ENCODE peak calls at places on chromosomes 7 and 10, in five cellular contexts. L, S, C, J and X are unnamed samples.

GRCh38 chr10:28181478-28182096 is 121.3 kb downstream of the MPP7 start:
- DNase-seq in L (no peak), S (no peak), C (peak; percentile 16), J (no peak), X (peak; percentile 4)

GRCh38 chr7:123961731-123962130 is 36.7 kb downstream of the SPAM1 start:
- DNase-seq in L (no peak), S (no peak), C (no peak), J (peak; percentile 17), X (no peak)

GRCh38 chr7:154744226-154744860 is 258.6 kb downstream of the PAXIP1 start:
- DNase-seq in L (no peak), S (peak; percentile 1), C (no peak), J (no peak), X (no peak)

GRCh38 chr10:114042895-114043531 is 653 bp upstream of the ADRB1 start:
- DNase-seq in L (no peak), S (peak; percentile 21), C (peak; percentile 46), J (peak; percentile 20), X (no peak)

GRCh38 chr7:132455306-132455705 is 121.0 kb downstream of the PLXNA4 start:
- DNase-seq in L (no peak), S (no peak), C (no peak), J (no peak), X (no peak)

GRCh38 chr10:103564799-103565365 is 71.4 kb downstream of the NEURL1 start:
- DNase-seq in L (no peak), S (no peak), C (no peak), J (peak; percentile 20), X (peak; percentile 17)

GRCh38 chr7:2019693-2020511 is 212.8 kb downstream of the MAD1L1 start:
- DNase-seq in L (peak; percentile 24), S (peak; percentile 93), C (peak; percentile 96), J (peak; percentile 87), X (peak; percentile 100)

GRCh38 chr10:63055705-63056104 is 77.4 kb upstream of the NRBF2 start:
- DNase-seq in L (no peak), S (no peak), C (no peak), J (no peak), X (no peak)

GRCh38 chr7:69412331-69413146 is 185.7 kb upstream of the AUTS2 start:
- DNase-seq in L (no peak), S (peak; percentile 6), C (no peak), J (peak; percentile 1), X (peak; percentile 51)

GRCh38 chr10:132388901-132389630 is 7.9 kb upstream of the PWWP2B start:
- DNase-seq in L (peak; percentile 92), S (no peak), C (no peak), J (no peak), X (peak; percentile 14)

DNA sequence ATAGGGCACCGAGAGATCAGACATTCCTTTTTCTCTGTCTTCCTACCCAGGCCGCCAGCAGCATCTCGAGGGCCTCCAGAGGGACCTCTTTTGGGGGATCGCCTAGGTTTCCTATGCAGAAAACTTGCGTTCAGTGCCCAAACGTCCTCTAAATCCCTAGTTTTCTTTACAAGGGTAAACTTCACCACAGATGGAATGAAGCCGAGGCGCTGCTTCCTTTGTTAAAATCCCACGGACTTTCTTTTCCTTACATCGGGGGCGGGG is 982 bp downstream of the RHEB start:
- DNase-seq in L (no peak), S (no peak), C (no peak), J (no peak), X (no peak)
- TF ChIP-seq CTCF in L (no peak), S (no peak), C (no peak), J (no peak), X (no peak)

DNA sequence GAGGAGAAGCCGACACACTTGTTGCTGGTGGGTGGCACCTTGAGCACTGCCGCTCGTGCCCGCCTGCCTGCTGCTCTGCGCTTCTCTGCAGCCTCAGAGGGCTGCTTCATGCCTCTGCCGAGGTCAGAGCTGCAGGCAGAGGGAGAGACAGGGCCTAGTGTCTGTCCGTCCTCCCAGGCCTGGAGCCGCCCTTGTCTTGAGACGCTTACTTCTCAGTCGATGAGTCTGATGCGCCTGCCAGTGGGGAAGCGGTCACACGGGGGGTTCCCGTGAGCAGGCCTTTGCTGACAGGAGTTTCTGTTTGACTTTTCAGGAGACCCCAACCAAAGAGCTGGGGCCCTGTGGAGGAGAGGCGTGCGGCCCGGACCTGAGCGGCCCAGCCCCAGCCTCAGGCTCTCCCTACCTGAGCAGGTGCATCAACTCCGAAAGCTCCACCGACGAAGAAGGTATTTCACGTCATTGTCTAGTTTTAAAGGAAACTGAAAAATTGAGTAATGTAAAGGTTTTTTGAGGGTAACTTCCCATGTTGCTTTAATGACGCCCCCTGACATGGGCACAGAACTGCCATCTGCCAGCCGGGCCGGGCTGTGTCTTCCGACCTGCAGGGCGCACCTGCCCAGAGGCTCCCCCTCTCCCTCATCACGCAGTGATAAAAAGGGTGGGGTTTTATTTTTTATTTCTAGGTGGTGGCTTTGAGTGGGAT is 7.8 kb upstream of the BHLHA15 start:
- DNase-seq in L (no peak), S (no peak), C (no peak), J (no peak), X (no peak)
- H3K4me3 ChIP-seq in L (no peak overlapping the region), S (no peak overlapping the region), C (no peak overlapping the region), J (no peak overlapping the region), X (no peak overlapping the region)

DNA sequence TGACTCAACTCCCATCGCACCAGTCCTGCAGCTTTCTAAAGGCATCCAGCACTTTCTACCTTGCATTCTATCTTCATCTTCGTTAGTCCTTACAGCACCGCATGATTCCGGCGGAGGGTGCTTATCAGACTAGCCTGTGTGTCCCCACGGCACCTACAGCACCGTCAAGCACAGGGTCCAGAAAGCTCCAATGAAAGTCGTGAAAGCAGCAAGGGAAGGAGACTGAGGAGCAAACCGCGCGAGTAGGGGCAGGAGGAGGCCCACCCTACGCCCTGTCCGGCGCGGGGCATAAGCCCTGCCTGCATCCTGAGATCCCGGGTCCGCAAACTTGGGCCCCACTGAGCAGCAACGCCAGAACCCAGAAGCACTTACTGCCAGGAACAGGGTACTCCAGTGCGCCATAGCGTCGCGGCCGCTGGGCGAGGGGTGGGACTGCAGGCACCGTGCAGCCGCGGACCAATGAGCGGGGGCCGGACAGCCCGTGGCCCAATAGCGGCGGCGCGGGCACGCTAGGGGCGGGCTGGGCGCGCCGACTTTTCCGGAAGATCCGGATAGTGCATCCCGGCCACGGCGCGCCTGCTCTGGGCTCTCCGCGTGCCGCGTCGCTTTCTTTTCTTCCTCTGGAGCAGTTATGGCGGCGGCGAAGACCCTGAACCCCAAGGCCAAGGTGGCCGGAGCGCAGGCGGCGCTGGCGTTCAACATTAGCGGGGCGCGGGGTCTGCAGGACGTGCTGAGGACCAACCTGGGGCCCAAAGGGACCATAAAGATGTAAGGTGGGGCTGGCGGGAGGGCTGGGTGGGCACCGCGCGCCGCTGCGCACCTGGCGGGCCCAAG is 122.1 kb upstream of the VKORC1L1 start:
- DNase-seq in L (peak; percentile 85), S (peak; percentile 90), C (peak; percentile 84), J (peak; percentile 87), X (peak; percentile 73)
- TF ChIP-seq CTCF in L (no peak), S (no peak), C (no peak), J (no peak), X (no peak)

DNA sequence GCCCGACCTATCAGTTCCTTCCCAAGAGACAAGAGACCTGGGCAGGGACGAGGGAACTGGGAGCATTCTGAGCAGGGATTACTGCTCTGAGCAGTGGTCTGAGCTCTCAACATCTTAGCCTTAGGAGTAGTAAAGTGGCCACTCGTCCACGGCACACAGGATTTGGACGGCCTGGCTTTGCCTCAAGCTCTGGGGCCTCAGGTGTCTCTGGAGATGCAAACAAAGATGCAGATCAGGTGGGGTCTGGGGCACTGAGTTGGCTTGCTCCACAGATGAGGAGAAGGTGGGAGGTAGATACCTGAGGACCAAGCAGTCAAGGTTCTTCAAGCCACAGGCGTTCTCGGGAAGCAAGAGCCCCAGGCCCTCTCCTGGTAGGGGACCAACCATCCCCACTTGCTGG is 16.1 kb upstream of the NPFFR1 start:
- DNase-seq in L (no peak), S (no peak), C (no peak), J (no peak), X (no peak)
- H3K4me3 ChIP-seq in L (no peak overlapping the region), S (no peak overlapping the region), C (no peak overlapping the region), J (no peak overlapping the region), X (no peak overlapping the region)

DNA sequence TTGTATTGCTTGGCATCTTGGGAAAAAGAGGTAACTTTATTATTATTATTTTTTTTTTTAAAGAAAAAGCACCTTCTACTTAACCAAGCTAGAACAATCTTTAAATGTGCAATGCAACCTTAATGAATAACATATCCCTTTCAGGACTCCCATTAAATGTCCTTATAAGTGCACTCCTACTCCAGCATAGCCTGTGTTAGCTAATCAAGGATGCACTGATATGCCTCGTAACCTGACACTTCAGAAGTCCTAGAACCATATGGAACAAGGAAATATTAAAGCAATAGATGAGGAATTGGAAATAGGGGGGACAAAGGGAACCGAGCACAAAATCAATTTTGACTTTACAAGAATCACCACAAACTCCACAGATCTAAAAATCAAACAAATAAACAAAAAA is 522.4 kb downstream of the PARD3 start:
- DNase-seq in L (no peak), S (peak; percentile 49), C (peak; percentile 53), J (no peak), X (peak; percentile 44)
- TF ChIP-seq CTCF in L (no peak), S (no peak), C (no peak), J (no peak), X (no peak)

DNA sequence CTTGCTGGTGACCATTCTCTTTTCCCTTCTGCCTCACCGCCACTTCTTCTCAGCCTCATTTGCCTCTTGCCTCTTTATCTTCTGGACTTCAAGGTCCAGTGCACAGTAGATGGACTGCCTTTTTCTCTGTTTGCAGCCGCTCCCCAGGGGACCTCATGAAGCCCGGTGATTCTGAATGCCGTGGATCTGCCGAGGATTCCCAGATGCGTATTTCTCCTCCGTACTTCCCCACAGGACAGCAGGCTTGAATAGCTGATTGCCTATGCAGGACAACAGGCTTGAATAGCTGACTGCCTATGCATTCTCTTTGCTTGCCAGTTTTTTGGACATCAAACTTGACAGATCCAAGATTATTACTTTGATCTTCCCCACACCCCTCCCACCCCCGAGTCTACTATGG is 38.9 kb upstream of the TMEM236 start:
- DNase-seq in L (no peak), S (no peak), C (no peak), J (no peak), X (no peak)
- H3K4me3 ChIP-seq in L (no peak overlapping the region), S (no peak overlapping the region), C (no peak overlapping the region), J (no peak overlapping the region), X (no peak overlapping the region)

GRCh38 chr7:4687956-4688355 is 5.9 kb downstream of the FOXK1 start:
- DNase-seq in L (no peak), S (no peak), C (no peak), J (no peak), X (no peak)
- TF ChIP-seq CTCF in L (no peak), S (no peak), C (no peak), J (no peak), X (no peak)